ENCODE peak calls at places on chromosomes 12 and 14, in seven cellular contexts. L is IMR-90, F is H9, A is H1, Y is mesendoderm, G is trophoblast cell, T is neuronal stem cell. S is an unnamed sample. For H3K4me1, the result is how much of the 10 kb centered on the place peaks cover.

GRCh38 chr12:101297661-101298060 is 17.8 kb downstream of the UTP20 start:
- DNase-seq in F (no peak), T (no peak), L (peak), G (peak), Y (peak), A (no peak), S (no peak)

GRCh38 chr14:86826641-86827040 is 1166.3 kb downstream of the GALC start:
- DNase-seq in T (no peak), A (no peak), F (no peak), G (no peak), L (peak), Y (no peak), S (peak)

GRCh38 chr14:49623941-49624806 is 3.6 kb downstream of the MGAT2 start:
- DNase-seq in G (peak), F (no peak), L (no peak), T (no peak), Y (no peak), A (no peak), S (peak)

GRCh38 chr12:87660987-87661769 is 368.0 kb downstream of the C12orf50 start:
- DNase-seq in G (no peak), Y (peak), A (no peak), L (peak), F (no peak), T (no peak), S (no peak)

GRCh38 chr12:47818701-47819543 is 781 bp downstream of the HDAC7 start:
- DNase-seq in T (peak), Y (peak), A (peak), F (peak), L (no peak), G (no peak), S (peak)

GRCh38 chr14:101980700-101981099 is 16.3 kb downstream of the DYNC1H1 start:
- DNase-seq in A (no peak), F (no peak), T (no peak), G (peak), L (peak), Y (no peak), S (peak)

GRCh38 chr14:39374846-39375245 is 57.4 kb downstream of the FBXO33 start:
- DNase-seq in F (no peak), A (no peak), G (no peak), T (no peak), L (peak), Y (no peak), S (peak)

GRCh38 chr12:68317047-68317667 is 15.0 kb downstream of the MDM1 start:
- DNase-seq in T (no peak), F (no peak), G (peak), Y (peak), A (no peak), L (peak), S (peak)

GRCh38 chr14:87896393-87897380 is 96.3 kb downstream of the GALC start:
- DNase-seq in L (peak), F (no peak), T (peak), A (no peak), Y (peak), G (no peak), S (peak)

GRCh38 chr14:104555621-104556255 is 23.8 kb upstream of the C14orf180 start:
- DNase-seq in Y (no peak), T (no peak), A (no peak), L (no peak), G (no peak), F (no peak), S (no peak)

GRCh38 chr12:6215932-6216494 is 15.8 kb downstream of the CD9 start:
- DNase-seq in T (no peak), Y (peak), L (peak), G (peak), F (peak), A (no peak), S (peak)

GRCh38 chr12:79900951-79901350 is 33.9 kb downstream of the PPP1R12A start:
- DNase-seq in F (no peak), L (no peak), A (no peak), G (no peak), T (no peak), Y (no peak), S (no peak)

GRCh38 chr12:79900199-79900598 is 34.7 kb downstream of the PPP1R12A start:
- DNase-seq in Y (no peak), T (no peak), F (no peak), L (no peak), A (no peak), G (no peak), S (no peak)

GRCh38 chr12:79895804-79896203 is 39.1 kb downstream of the PPP1R12A start:
- DNase-seq in A (no peak), T (no peak), G (no peak), Y (no peak), F (no peak), L (no peak), S (no peak)

GRCh38 chr12:79895041-79895440 is 39.9 kb downstream of the PPP1R12A start:
- DNase-seq in G (no peak), T (no peak), Y (no peak), L (no peak), A (no peak), F (no peak), S (no peak)

DNA sequence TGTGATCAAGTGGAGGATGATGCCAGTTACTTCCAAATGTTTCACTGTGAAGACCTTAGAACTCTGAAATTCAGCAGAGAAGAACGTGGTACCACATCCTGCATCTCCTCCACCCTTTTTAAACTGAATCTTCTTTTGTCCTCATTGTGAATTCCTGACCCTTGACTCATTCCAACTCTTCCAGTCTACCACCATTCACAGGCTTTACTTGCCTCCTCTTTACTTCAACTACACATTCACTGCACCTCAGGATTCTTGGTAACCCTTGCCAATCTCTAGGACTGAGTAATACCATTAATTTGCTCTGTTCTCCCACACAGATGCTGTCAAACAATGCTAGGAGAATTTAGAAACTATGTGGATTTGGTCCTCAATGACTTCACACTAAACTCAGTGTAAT is 37.3 kb downstream of the PPP1R12A start:
- DNase-seq in T (no peak), G (peak), A (no peak), F (no peak), Y (peak), L (peak), S (peak)
- H3K4me1 ChIP-seq in T (under half), G (under half), A (under half), F (under half), Y (under half), L (under half), S (under half)

GRCh38 chr12:94979941-94980340 is 23.6 kb downstream of the NDUFA12 start:
- DNase-seq in A (no peak), L (no peak), F (no peak), T (no peak), G (no peak), Y (no peak), S (no peak)
- H4K8ac ChIP-seq in A (no peak), L (no peak), F (no peak), T (no peak), G (no peak), Y (no peak), S (no peak)

GRCh38 chr12:25992026-25992782 is 33.7 kb downstream of the RASSF8 start:
- DNase-seq in G (peak), A (no peak), Y (no peak), F (no peak), T (no peak), L (no peak), S (no peak)
- H3K4me1 ChIP-seq in G (under half), A (under half), Y (under half), F (under half), T (under half), L (under half), S (under half)

GRCh38 chr12:106741247-106741646 is 33.2 kb upstream of the RIC8B start:
- DNase-seq in A (no peak), F (no peak), T (no peak), Y (no peak), G (no peak), L (no peak), S (no peak)
- H4K8ac ChIP-seq in A (no peak), F (no peak), T (no peak), Y (no peak), G (no peak), L (no peak), S (no peak)

DNA sequence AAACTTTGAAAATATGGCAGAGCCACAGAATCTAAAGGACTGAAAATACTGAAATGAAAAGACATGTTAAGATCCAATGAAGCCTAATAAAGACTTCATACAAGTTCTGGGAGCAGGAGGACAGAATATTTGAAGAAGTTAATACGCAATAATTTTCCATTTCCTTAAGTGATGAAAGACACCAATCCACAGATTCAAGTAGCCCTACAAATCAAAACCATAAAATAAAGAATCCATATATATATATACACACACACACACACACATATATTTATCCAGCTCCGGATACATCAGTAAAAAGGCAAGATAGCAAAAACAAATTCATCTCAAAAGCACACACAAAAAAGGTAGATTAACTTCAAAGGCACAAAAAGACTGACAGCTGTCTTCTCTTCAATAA is 5.7 kb downstream of the NAP1L1 start:
- DNase-seq in T (no peak), G (no peak), F (no peak), Y (no peak), A (no peak), L (no peak), S (no peak)
- H3K4me1 ChIP-seq in T (under half), G (under half), F (under half), Y (under half), A (under half), L (under half), S (under half)